ENCODE peak calls at places on chromosomes 11 and 22, in eight cellular contexts. I is NCI-H1930; Y is NCI-H774; H is transverse colon; D is activated CD8-positive, alpha-beta memory T cell treated with anti-CD3 and anti-CD28 coated beads for 1 hour; Q is stimulated activated CD8-positive, alpha-beta memory T cell treated with anti-CD3 and anti-CD28 coated beads, Interleukin-15, amount 100 ng/mL, for 4 hours; S is NCI-H345; J is NAMALWA. A is an unnamed sample.

GRCh38 chr11:102518296-102519094 is 12.1 kb downstream of the MMP7 start:
- DNase-seq in Y (no peak), J (no peak), I (no peak), Q (no peak), H (no peak), S (no peak), D (no peak), A (no peak)

GRCh38 chr11:102384419-102385052 is 37.5 kb downstream of the BIRC2 start:
- DNase-seq in H (no peak), Y (no peak), I (no peak), Q (no peak), J (no peak), D (no peak), S (no peak), A (no peak)

GRCh38 chr22:30856699-30857098 is 111.9 kb downstream of the MORC2 start:
- DNase-seq in I (no peak), J (no peak), S (no peak), Q (no peak), Y (no peak), H (no peak), D (no peak), A (no peak)

GRCh38 chr11:6022954-6023353 is 7.6 kb downstream of the OR56A1 start:
- DNase-seq in Y (peak), D (no peak), J (peak), S (peak), Q (no peak), I (peak), H (no peak), A (peak)

GRCh38 chr22:25903294-25903693 is 161.3 kb downstream of the MYO18B start:
- DNase-seq in D (no peak), H (no peak), I (peak), S (no peak), Y (no peak), Q (no peak), J (peak), A (no peak)

GRCh38 chr22:47300698-47301405 is 538.4 kb downstream of the TBC1D22A start:
- DNase-seq in Q (no peak), S (no peak), H (no peak), J (no peak), D (no peak), I (no peak), Y (no peak), A (no peak)

GRCh38 chr11:15171956-15172355 is 57.2 kb downstream of the INSC start:
- DNase-seq in S (no peak), Y (no peak), D (no peak), I (no peak), H (no peak), Q (no peak), J (no peak), A (no peak)

GRCh38 chr22:39183991-39184585 is 31.6 kb upstream of the CBX7 start:
- DNase-seq in D (no peak), H (no peak), J (no peak), Q (no peak), S (no peak), I (no peak), Y (no peak), A (no peak)

GRCh38 chr22:47042861-47043496 is 280.5 kb downstream of the TBC1D22A start:
- DNase-seq in I (no peak), D (no peak), S (no peak), Q (no peak), H (no peak), J (no peak), Y (no peak), A (no peak)

GRCh38 chr11:6746086-6746618 is 25.6 kb downstream of the OR2AG2 start:
- DNase-seq in J (peak), H (peak), Q (peak), S (no peak), Y (no peak), I (no peak), D (peak), A (no peak)

GRCh38 chr11:35177370-35177769 is 38.4 kb downstream of the CD44 start:
- DNase-seq in J (no peak), D (no peak), Q (no peak), Y (no peak), H (no peak), S (no peak), I (no peak), A (no peak)

GRCh38 chr11:61955031-61955415 is 4.9 kb downstream of the BEST1 start:
- DNase-seq in J (no peak), H (peak), S (no peak), Q (no peak), I (no peak), Y (no peak), D (no peak), A (peak)

GRCh38 chr11:43834291-43834690 is 46.3 kb upstream of the ALKBH3 start:
- DNase-seq in S (no peak), I (no peak), D (no peak), J (no peak), Y (no peak), H (no peak), Q (no peak), A (no peak)

GRCh38 chr22:41191467-41191866 is 13.6 kb upstream of the L3MBTL2 start:
- DNase-seq in Q (no peak), J (no peak), D (no peak), H (no peak), Y (no peak), S (no peak), I (no peak), A (no peak)

GRCh38 chr11:7348432-7349298 is 97.0 kb downstream of the SYT9 start:
- DNase-seq in I (no peak), Q (no peak), Y (no peak), H (no peak), J (no peak), S (peak), D (no peak), A (peak)

GRCh38 chr22:34070051-34070450 is 149.8 kb upstream of the LARGE1 start:
- DNase-seq in D (no peak), H (no peak), J (no peak), I (no peak), Y (no peak), Q (no peak), S (no peak), A (no peak)

GRCh38 chr11:196786-197731 is 4.2 kb downstream of the SCGB1C1 start:
- DNase-seq in S (no peak), Y (no peak), J (no peak), I (no peak), D (no peak), H (peak), Q (no peak), A (no peak)

GRCh38 chr11:94968334-94968958 is 4.9 kb downstream of the CWC15 start:
- DNase-seq in Y (no peak), H (no peak), J (peak), D (no peak), Q (no peak), S (peak), I (no peak), A (peak)